ENCODE peak calls at places on chromosome 3, in five cellular contexts. H is ELR, V is lung microvascular endothelial cell, D is pons, B is prostate gland. X is an unnamed sample.

GRCh38 chr3:131421957-131422498 is 40.5 kb downstream of the NUDT16 start:
- DNase-seq in H (no peak), V (no peak), D (no peak), B (peak), X (no peak)

GRCh38 chr3:115804722-115805121 is 181.4 kb downstream of the GAP43 start:
- DNase-seq in H (peak), V (peak), D (no peak), B (no peak), X (no peak)

GRCh38 chr3:53150247-53151085 is 10.5 kb upstream of the PRKCD start:
- DNase-seq in H (peak), V (no peak), D (no peak), B (no peak), X (no peak)

GRCh38 chr3:105997800-105998526 is 129.2 kb upstream of the CBLB start:
- DNase-seq in H (peak), V (peak), D (no peak), B (no peak), X (no peak)

GRCh38 chr3:23390989-23391388 is 187.9 kb downstream of the UBE2E2 start:
- DNase-seq in H (no peak), V (no peak), D (no peak), B (no peak), X (no peak)

GRCh38 chr3:36525115-36525711 is 144.9 kb downstream of the STAC start:
- DNase-seq in H (peak), V (peak), D (no peak), B (no peak), X (no peak)

GRCh38 chr3:66302288-66302687 is 81.5 kb downstream of the SLC25A26 start:
- DNase-seq in H (no peak), V (no peak), D (no peak), B (no peak), X (no peak)

GRCh38 chr3:165852150-165852549 is 14.9 kb upstream of the BCHE start:
- DNase-seq in H (no peak), V (no peak), D (no peak), B (no peak), X (no peak)

GRCh38 chr3:182323898-182324297 is 469.4 kb upstream of the ATP11B start:
- DNase-seq in H (no peak), V (no peak), D (no peak), B (no peak), X (no peak)

GRCh38 chr3:197547618-197548017 is 8.2 kb downstream of the BDH1 start:
- DNase-seq in H (no peak), V (no peak), D (no peak), B (no peak), X (no peak)

GRCh38 chr3:194285859-194286197 is 65.3 kb downstream of the CPN2 start:
- DNase-seq in H (no peak), V (no peak), D (no peak), B (no peak), X (no peak)

GRCh38 chr3:193140381-193140780 is 100.6 kb upstream of the PLAAT1 start:
- DNase-seq in H (no peak), V (no peak), D (no peak), B (no peak), X (peak)

GRCh38 chr3:23549148-23549910 is 256.4 kb upstream of the UBE2E1 start:
- DNase-seq in H (no peak), V (no peak), D (no peak), B (no peak), X (no peak)

GRCh38 chr3:52315977-52316764 is at the start of gene DNAH1:
- DNase-seq in H (no peak), V (no peak), D (no peak), B (no peak), X (peak)